ENCODE peak calls at places on chromosomes 13 and 19, in seven cellular contexts. One of them, this sample, is unnamed.

GRCh38 chr13:79990048-79990447 is 350.9 kb downstream of the SPRY2 start:
- DNase-seq in activated CD4-positive, alpha-beta T cell treated with anti-CD3 and anti-CD28 coated beads for 48 hours: no peak
- DNase-seq in GM04504: no peak
- DNase-seq in T follicular helper cell: no peak
- DNase-seq in HFF-Myc: no peak
- DNase-seq in Right ventricle myocardium superior: no peak
- DNase-seq in GM23248: peak; percentile 71
- DNase-seq in this sample: no peak

GRCh38 chr19:29668746-29669609 is 3.7 kb downstream of the PLEKHF1 start:
- DNase-seq in activated CD4-positive, alpha-beta T cell treated with anti-CD3 and anti-CD28 coated beads for 48 hours: peak; percentile 27
- DNase-seq in GM04504: no peak
- DNase-seq in T follicular helper cell: no peak
- DNase-seq in HFF-Myc: no peak
- DNase-seq in Right ventricle myocardium superior: no peak
- DNase-seq in GM23248: peak; percentile 22
- DNase-seq in this sample: no peak

GRCh38 chr19:1253514-1254080 is 5.2 kb downstream of the MIDN start:
- DNase-seq in activated CD4-positive, alpha-beta T cell treated with anti-CD3 and anti-CD28 coated beads for 48 hours: no peak
- DNase-seq in GM04504: no peak
- DNase-seq in T follicular helper cell: no peak
- DNase-seq in HFF-Myc: no peak
- DNase-seq in Right ventricle myocardium superior: no peak
- DNase-seq in GM23248: peak; percentile 85
- DNase-seq in this sample: no peak

GRCh38 chr13:60520902-60521563 is 124.0 kb downstream of the TDRD3 start:
- DNase-seq in activated CD4-positive, alpha-beta T cell treated with anti-CD3 and anti-CD28 coated beads for 48 hours: no peak
- DNase-seq in GM04504: no peak
- DNase-seq in T follicular helper cell: no peak
- DNase-seq in HFF-Myc: no peak
- DNase-seq in Right ventricle myocardium superior: no peak
- DNase-seq in GM23248: no peak
- DNase-seq in this sample: no peak

GRCh38 chr13:27264648-27265047 is 6.0 kb upstream of the RASL11A start:
- DNase-seq in activated CD4-positive, alpha-beta T cell treated with anti-CD3 and anti-CD28 coated beads for 48 hours: no peak
- DNase-seq in GM04504: no peak
- DNase-seq in T follicular helper cell: no peak
- DNase-seq in HFF-Myc: no peak
- DNase-seq in Right ventricle myocardium superior: no peak
- DNase-seq in GM23248: peak; percentile 29
- DNase-seq in this sample: no peak

GRCh38 chr19:31810536-31811109 is 461.4 kb upstream of the TSHZ3 start:
- DNase-seq in activated CD4-positive, alpha-beta T cell treated with anti-CD3 and anti-CD28 coated beads for 48 hours: no peak
- DNase-seq in GM04504: no peak
- DNase-seq in T follicular helper cell: no peak
- DNase-seq in HFF-Myc: no peak
- DNase-seq in Right ventricle myocardium superior: no peak
- DNase-seq in GM23248: no peak
- DNase-seq in this sample: no peak

GRCh38 chr13:49904729-49905456 is 31.2 kb downstream of the SPRYD7 start:
- DNase-seq in activated CD4-positive, alpha-beta T cell treated with anti-CD3 and anti-CD28 coated beads for 48 hours: peak; percentile 7
- DNase-seq in GM04504: no peak
- DNase-seq in T follicular helper cell: no peak
- DNase-seq in HFF-Myc: no peak
- DNase-seq in Right ventricle myocardium superior: no peak
- DNase-seq in GM23248: no peak
- DNase-seq in this sample: no peak

GRCh38 chr19:24052811-24053210 is 34.2 kb upstream of the ZNF254 start:
- DNase-seq in activated CD4-positive, alpha-beta T cell treated with anti-CD3 and anti-CD28 coated beads for 48 hours: no peak
- DNase-seq in GM04504: no peak
- DNase-seq in T follicular helper cell: no peak
- DNase-seq in HFF-Myc: no peak
- DNase-seq in Right ventricle myocardium superior: no peak
- DNase-seq in GM23248: peak; percentile 29
- DNase-seq in this sample: no peak

GRCh38 chr19:10399878-10400277 is 3.5 kb downstream of the CDC37 start:
- DNase-seq in activated CD4-positive, alpha-beta T cell treated with anti-CD3 and anti-CD28 coated beads for 48 hours: no peak
- DNase-seq in GM04504: no peak
- DNase-seq in T follicular helper cell: no peak
- DNase-seq in HFF-Myc: no peak
- DNase-seq in Right ventricle myocardium superior: peak; percentile 79
- DNase-seq in GM23248: no peak
- DNase-seq in this sample: peak; percentile 67

GRCh38 chr19:3234800-3235199 is 10.3 kb downstream of the CELF5 start:
- DNase-seq in activated CD4-positive, alpha-beta T cell treated with anti-CD3 and anti-CD28 coated beads for 48 hours: peak; percentile 66
- DNase-seq in GM04504: no peak
- DNase-seq in T follicular helper cell: no peak
- DNase-seq in HFF-Myc: no peak
- DNase-seq in Right ventricle myocardium superior: no peak
- DNase-seq in GM23248: no peak
- DNase-seq in this sample: no peak

GRCh38 chr13:26663801-26664200 is 96.8 kb downstream of the GPR12 start:
- DNase-seq in activated CD4-positive, alpha-beta T cell treated with anti-CD3 and anti-CD28 coated beads for 48 hours: no peak
- DNase-seq in GM04504: no peak
- DNase-seq in T follicular helper cell: no peak
- DNase-seq in HFF-Myc: no peak
- DNase-seq in Right ventricle myocardium superior: no peak
- DNase-seq in GM23248: no peak
- DNase-seq in this sample: no peak

GRCh38 chr19:17743874-17744273 is 7.4 kb upstream of the FCHO1 start:
- DNase-seq in activated CD4-positive, alpha-beta T cell treated with anti-CD3 and anti-CD28 coated beads for 48 hours: no peak
- DNase-seq in GM04504: no peak
- DNase-seq in T follicular helper cell: no peak
- DNase-seq in HFF-Myc: no peak
- DNase-seq in Right ventricle myocardium superior: no peak
- DNase-seq in GM23248: peak; percentile 65
- DNase-seq in this sample: no peak

GRCh38 chr19:31674503-31675186 is 325.4 kb upstream of the TSHZ3 start:
- DNase-seq in activated CD4-positive, alpha-beta T cell treated with anti-CD3 and anti-CD28 coated beads for 48 hours: no peak
- DNase-seq in GM04504: no peak
- DNase-seq in T follicular helper cell: no peak
- DNase-seq in HFF-Myc: no peak
- DNase-seq in Right ventricle myocardium superior: no peak
- DNase-seq in GM23248: peak; percentile 60
- DNase-seq in this sample: no peak

GRCh38 chr13:21413013-21413412 is 46.1 kb downstream of the ZDHHC20 start:
- DNase-seq in activated CD4-positive, alpha-beta T cell treated with anti-CD3 and anti-CD28 coated beads for 48 hours: no peak
- DNase-seq in GM04504: no peak
- DNase-seq in T follicular helper cell: no peak
- DNase-seq in HFF-Myc: no peak
- DNase-seq in Right ventricle myocardium superior: no peak
- DNase-seq in GM23248: peak; percentile 30
- DNase-seq in this sample: no peak

GRCh38 chr19:5292453-5292842 is 48.2 kb downstream of the PTPRS start:
- DNase-seq in activated CD4-positive, alpha-beta T cell treated with anti-CD3 and anti-CD28 coated beads for 48 hours: peak; percentile 26
- DNase-seq in GM04504: no peak
- DNase-seq in T follicular helper cell: no peak
- DNase-seq in HFF-Myc: no peak
- DNase-seq in Right ventricle myocardium superior: peak; percentile 68
- DNase-seq in GM23248: peak; percentile 67
- DNase-seq in this sample: no peak

This sample was measured in heart left ventricle.